ENCODE peak calls at places on chromosomes 5 and 9, in ten cellular contexts. S, M, G, N, A, B, J, F, E and X are unnamed samples.

GRCh38 chr5:127092690-127093089 is 19.4 kb upstream of the C5orf63 start:
- DNase-seq in F (no peak), S (no peak), N (no peak), G (no peak), M (peak; percentile 62), E (no peak), J (no peak), B (no peak), A (no peak), X (no peak)

GRCh38 chr9:128438343-128439109 is 17.3 kb upstream of the ODF2 start:
- DNase-seq in S (peak; percentile 86), N (peak; percentile 84), J (peak; percentile 73), E (no peak), A (peak; percentile 88), F (peak; percentile 77), G (peak; percentile 87), B (peak; percentile 89), M (peak; percentile 89), X (peak; percentile 39)

GRCh38 chr5:181037365-181037861 is 2.7 kb upstream of the BTNL9 start:
- DNase-seq in J (no peak), F (peak; percentile 34), M (no peak), S (peak; percentile 50), E (no peak), N (peak; percentile 40), B (no peak), G (no peak), A (no peak), X (no peak)

GRCh38 chr9:98706651-98707103 is 2.1 kb downstream of the GABBR2 start:
- DNase-seq in M (peak; percentile 61), J (no peak), N (no peak), F (no peak), G (no peak), S (no peak), A (no peak), B (no peak), E (no peak), X (no peak)

GRCh38 chr5:83701886-83702285 is 18.8 kb downstream of the HAPLN1 start:
- DNase-seq in B (no peak), A (no peak), N (no peak), F (no peak), G (no peak), E (no peak), M (peak; percentile 26), S (no peak), J (no peak), X (no peak)

GRCh38 chr5:180807654-180808414 is 5.2 kb upstream of the MGAT1 start:
- DNase-seq in J (no peak), G (no peak), N (no peak), B (no peak), F (no peak), E (no peak), M (no peak), S (no peak), A (peak; percentile 6), X (no peak)

GRCh38 chr5:171681061-171681460 is 104.6 kb upstream of the SMIM23 start:
- DNase-seq in N (no peak), E (no peak), J (no peak), S (no peak), M (no peak), B (no peak), A (no peak), F (no peak), G (no peak), X (no peak)

GRCh38 chr5:130402906-130403305 is 498.6 kb downstream of the CHSY3 start:
- DNase-seq in F (no peak), E (no peak), N (no peak), M (no peak), G (no peak), B (no peak), J (no peak), A (no peak), S (no peak), X (no peak)

GRCh38 chr5:33235824-33236223 is 204.9 kb upstream of the TARS1 start:
- DNase-seq in A (no peak), N (no peak), F (peak; percentile 24), J (no peak), M (no peak), E (no peak), S (no peak), G (no peak), B (no peak), X (no peak)

GRCh38 chr5:170254056-170254455 is 21.3 kb downstream of the C5orf58 start:
- DNase-seq in F (peak; percentile 79), S (no peak), E (no peak), N (no peak), M (no peak), B (no peak), G (no peak), A (no peak), J (peak; percentile 55), X (peak; percentile 35)

GRCh38 chr5:1548702-1549523 is 25.2 kb upstream of the LPCAT1 start:
- DNase-seq in S (no peak), N (no peak), E (no peak), M (no peak), B (no peak), F (no peak), J (no peak), A (no peak), G (no peak), X (no peak)

GRCh38 chr5:80860934-80861613 is 99.1 kb upstream of the RASGRF2 start:
- DNase-seq in A (no peak), J (no peak), N (no peak), E (no peak), M (peak; percentile 54), G (no peak), B (no peak), S (no peak), F (no peak), X (no peak)

GRCh38 chr5:94442971-94443370 is 175.4 kb downstream of the KIAA0825 start:
- DNase-seq in B (no peak), A (no peak), J (no peak), F (no peak), M (peak; percentile 26), G (no peak), N (no peak), S (no peak), E (no peak), X (no peak)

GRCh38 chr9:135890190-135890861 is 17.0 kb downstream of the CAMSAP1 start:
- DNase-seq in B (peak; percentile 3), J (no peak), S (no peak), N (no peak), F (no peak), E (peak; percentile 93), A (no peak), G (no peak), M (no peak), X (no peak)

GRCh38 chr9:114487607-114488300 is 17.5 kb downstream of the WHRN start:
- DNase-seq in E (no peak), N (peak; percentile 62), G (peak; percentile 41), J (peak; percentile 66), S (peak; percentile 46), F (peak; percentile 73), M (peak; percentile 77), B (peak; percentile 69), A (peak; percentile 73), X (peak; percentile 27)

DNA sequence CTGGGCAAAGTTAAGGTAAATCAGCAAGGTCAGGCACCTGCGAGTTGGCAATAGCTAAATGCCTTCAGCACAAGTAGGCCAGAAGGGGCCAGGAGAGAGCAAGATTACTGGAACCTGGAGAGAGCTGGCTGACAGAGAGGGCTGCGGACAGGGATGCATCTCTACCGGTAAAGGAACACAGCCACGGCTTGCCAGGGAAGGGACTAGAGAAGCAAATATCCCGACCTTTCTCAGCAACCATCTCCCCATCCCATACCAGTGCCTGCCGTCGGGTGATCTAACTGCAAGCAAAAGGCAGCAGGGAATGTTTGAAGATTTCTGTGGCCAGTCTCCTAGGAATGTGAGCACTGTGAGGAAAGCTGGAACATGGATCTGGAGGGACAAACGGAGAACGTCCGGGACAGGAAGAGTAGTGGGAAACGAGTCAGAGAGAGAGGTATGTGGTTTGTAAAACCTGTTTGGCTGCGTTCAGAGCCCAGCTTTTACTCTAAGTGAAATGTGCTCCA is 15.9 kb upstream of the ABLIM3 start:
- DNase-seq in G (no peak), B (peak; percentile 52), F (no peak), E (no peak), M (no peak), S (no peak), A (no peak), J (no peak), N (no peak), X (peak; percentile 67)
- H3K4me3 ChIP-seq in G (no peak overlapping the region), B (no peak overlapping the region), F (no peak overlapping the region), E (no peak overlapping the region), M (no peak overlapping the region), S (no peak overlapping the region), A (no peak overlapping the region), J (no peak overlapping the region), N (no peak overlapping the region), X (peak overlapping the region; percentile 28)

DNA sequence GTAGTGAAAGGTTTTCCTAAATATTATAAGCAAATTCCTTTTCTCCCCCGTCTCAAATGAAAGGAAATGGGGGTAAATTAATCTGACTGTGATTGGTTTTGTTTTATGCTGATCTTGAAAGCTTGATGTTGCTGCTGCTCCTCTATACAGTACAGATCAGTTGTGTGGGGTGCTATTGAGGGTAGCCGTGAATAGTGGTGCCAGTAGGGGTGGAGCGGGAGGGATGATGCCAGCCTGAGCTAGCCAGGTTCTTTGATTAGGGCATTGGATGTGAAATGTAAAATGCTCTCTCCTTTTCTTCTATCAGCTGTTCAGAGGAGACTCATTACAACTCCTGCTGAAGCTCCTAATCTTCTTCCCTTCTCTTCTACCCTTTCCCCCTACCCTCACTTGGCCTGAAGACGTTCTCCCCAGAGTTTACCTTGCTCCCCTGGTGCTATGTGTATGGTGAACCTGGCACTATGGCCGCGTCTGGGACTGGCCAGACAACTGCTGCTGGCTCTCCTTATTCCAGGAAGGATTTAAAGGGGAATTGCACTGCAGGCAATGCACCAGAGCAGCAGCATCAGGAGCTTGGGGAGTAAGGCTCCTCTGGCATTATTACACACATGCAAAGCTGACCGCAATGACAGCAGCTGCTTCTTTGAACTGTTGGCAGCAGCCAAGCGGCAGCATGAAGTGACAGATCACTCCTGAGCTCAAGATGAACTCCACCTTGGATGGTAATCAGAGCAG is 564 bp downstream of the GPR21 start:
- DNase-seq in G (no peak), A (no peak), M (no peak), E (no peak), N (no peak), J (peak; percentile 1), F (no peak), B (no peak), S (no peak), X (no peak)
- H3K4me3 ChIP-seq in G (no peak overlapping the region), A (no peak overlapping the region), M (no peak overlapping the region), E (peak overlapping the region; percentile 28), N (peak overlapping the region; percentile 43), J (no peak overlapping the region), F (no peak overlapping the region), B (peak overlapping the region; percentile 31), S (peak overlapping the region; percentile 18), X (no peak overlapping the region)

DNA sequence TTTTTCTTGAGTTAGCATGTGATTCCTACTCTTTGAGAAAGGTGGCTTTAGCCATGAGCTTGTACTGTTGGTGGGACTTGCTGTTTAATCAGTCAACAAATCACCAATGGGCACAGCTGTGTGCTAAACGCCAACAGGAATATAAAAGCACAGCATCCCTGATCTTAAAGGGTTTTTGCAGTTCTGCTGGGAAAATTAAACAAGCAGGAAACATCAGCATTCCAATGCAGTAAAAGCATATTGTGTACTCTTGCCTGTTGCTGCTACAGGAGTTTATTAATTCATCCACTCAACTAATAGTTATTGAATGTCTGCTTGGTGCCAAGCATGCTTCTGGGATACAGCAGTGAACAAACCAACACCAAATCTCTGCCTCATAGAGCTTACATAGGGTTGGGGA is 27.4 kb upstream of the F2RL1 start:
- DNase-seq in B (no peak), F (no peak), N (no peak), A (no peak), S (no peak), J (no peak), M (peak; percentile 52), G (no peak), E (no peak), X (no peak)
- H3K4me3 ChIP-seq in B (no peak overlapping the region), F (no peak overlapping the region), N (no peak overlapping the region), A (no peak overlapping the region), S (no peak overlapping the region), J (no peak overlapping the region), M (no peak overlapping the region), G (no peak overlapping the region), E (no peak overlapping the region), X (no peak overlapping the region)

GRCh38 chr9:111529787-111530186 is 4.8 kb downstream of the ZNF483 start:
- DNase-seq in E (no peak), G (no peak), B (no peak), A (no peak), M (no peak), J (no peak), N (no peak), F (no peak), S (no peak), X (no peak)
- H3K4me3 ChIP-seq in E (no peak overlapping the region), G (no peak overlapping the region), B (no peak overlapping the region), A (no peak overlapping the region), M (no peak overlapping the region), J (no peak overlapping the region), N (no peak overlapping the region), F (no peak overlapping the region), S (no peak overlapping the region), X (no peak overlapping the region)